ENCODE peak calls at places on chromosome 14, in four cellular contexts. Y, M, E and W are unnamed samples.

GRCh38 chr14:89491701-89492381 is 74.8 kb upstream of the FOXN3 start:
- DNase-seq in Y (no peak), M (peak), E (peak), W (no peak)

GRCh38 chr14:89598548-89599186 is 181.6 kb upstream of the FOXN3 start:
- DNase-seq in Y (no peak), M (peak), E (peak), W (no peak)

GRCh38 chr14:73142216-73142615 is 5.9 kb downstream of the PSEN1 start:
- DNase-seq in Y (no peak), M (no peak), E (no peak), W (no peak)

GRCh38 chr14:73743431-73743931 is 29.3 kb upstream of the PNMA1 start:
- DNase-seq in Y (no peak), M (no peak), E (no peak), W (peak)

GRCh38 chr14:92389598-92390126 is 66.7 kb downstream of the SLC24A4 start:
- DNase-seq in Y (no peak), M (no peak), E (no peak), W (no peak)

GRCh38 chr14:22748691-22749090 is 17.8 kb upstream of the OXA1L start:
- DNase-seq in Y (no peak), M (no peak), E (no peak), W (no peak)

GRCh38 chr14:90384543-90384911 is 12.3 kb upstream of the CALM1 start:
- DNase-seq in Y (no peak), M (peak), E (peak), W (no peak)

GRCh38 chr14:76292561-76292960 is 83.4 kb upstream of the ESRRB start:
- DNase-seq in Y (no peak), M (no peak), E (no peak), W (peak)

GRCh38 chr14:105069887-105070759 is 4.9 kb upstream of the GPR132 start:
- DNase-seq in Y (peak), M (no peak), E (peak), W (peak)

GRCh38 chr14:21279783-21280182 is at the start of gene RPGRIP1:
- DNase-seq in Y (no peak), M (no peak), E (no peak), W (no peak)

GRCh38 chr14:99183311-99183710 is 88.7 kb downstream of the BCL11B start:
- DNase-seq in Y (no peak), M (no peak), E (no peak), W (no peak)

GRCh38 chr14:85058170-85058569 is 471.8 kb upstream of the FLRT2 start:
- DNase-seq in Y (no peak), M (peak), E (peak), W (no peak)

GRCh38 chr14:21049263-21049662 is 7.1 kb downstream of the RNASE7 start:
- DNase-seq in Y (no peak), M (peak), E (peak), W (no peak)

GRCh38 chr14:105622329-105622955 is 96.1 kb downstream of the TMEM121 start:
- DNase-seq in Y (no peak), M (no peak), E (no peak), W (peak)

GRCh38 chr14:49924852-49925251 is 32.0 kb downstream of the ARF6 start:
- DNase-seq in Y (no peak), M (no peak), E (no peak), W (no peak)

GRCh38 chr14:100816286-100816949 is 9.5 kb upstream of the MEG3 start:
- DNase-seq in Y (no peak), M (no peak), E (no peak), W (no peak)

GRCh38 chr14:78196323-78196722 is 26.1 kb downstream of the NRXN3 start:
- DNase-seq in Y (no peak), M (no peak), E (no peak), W (no peak)

GRCh38 chr14:55129086-55129427 is at the start of gene LGALS3:
- DNase-seq in Y (peak), M (peak), E (peak), W (peak)

GRCh38 chr14:40464531-40464930 is 1032.3 kb upstream of the FBXO33 start:
- DNase-seq in Y (no peak), M (no peak), E (no peak), W (no peak)

GRCh38 chr14:99644723-99645544 is at the start of gene HHIPL1:
- DNase-seq in Y (no peak), M (peak), E (peak), W (no peak)

DNA sequence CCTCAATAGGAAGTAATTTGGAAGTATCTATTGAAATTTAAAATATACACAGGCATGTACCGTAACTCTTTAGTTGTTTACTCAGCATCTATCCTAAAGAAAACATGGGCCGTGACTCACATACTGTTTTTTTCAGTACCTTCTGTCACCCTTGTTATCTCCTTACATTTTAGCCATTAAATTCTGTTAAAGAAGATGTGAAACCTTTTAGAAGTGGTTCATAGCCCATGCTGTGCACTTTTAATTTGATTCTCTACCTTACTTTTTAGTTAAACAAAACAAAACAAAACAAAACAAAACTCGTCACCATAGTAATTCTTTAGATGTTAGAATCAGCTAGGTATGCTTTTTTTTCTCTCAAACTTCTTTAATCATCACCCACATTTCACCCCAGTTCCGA is 494.4 kb upstream of the RGS6 start:
- DNase-seq in Y (no peak), M (no peak), E (peak), W (no peak)
- H3K27ac ChIP-seq in Y (no peak), M (no peak), E (peak), W (no peak)

DNA sequence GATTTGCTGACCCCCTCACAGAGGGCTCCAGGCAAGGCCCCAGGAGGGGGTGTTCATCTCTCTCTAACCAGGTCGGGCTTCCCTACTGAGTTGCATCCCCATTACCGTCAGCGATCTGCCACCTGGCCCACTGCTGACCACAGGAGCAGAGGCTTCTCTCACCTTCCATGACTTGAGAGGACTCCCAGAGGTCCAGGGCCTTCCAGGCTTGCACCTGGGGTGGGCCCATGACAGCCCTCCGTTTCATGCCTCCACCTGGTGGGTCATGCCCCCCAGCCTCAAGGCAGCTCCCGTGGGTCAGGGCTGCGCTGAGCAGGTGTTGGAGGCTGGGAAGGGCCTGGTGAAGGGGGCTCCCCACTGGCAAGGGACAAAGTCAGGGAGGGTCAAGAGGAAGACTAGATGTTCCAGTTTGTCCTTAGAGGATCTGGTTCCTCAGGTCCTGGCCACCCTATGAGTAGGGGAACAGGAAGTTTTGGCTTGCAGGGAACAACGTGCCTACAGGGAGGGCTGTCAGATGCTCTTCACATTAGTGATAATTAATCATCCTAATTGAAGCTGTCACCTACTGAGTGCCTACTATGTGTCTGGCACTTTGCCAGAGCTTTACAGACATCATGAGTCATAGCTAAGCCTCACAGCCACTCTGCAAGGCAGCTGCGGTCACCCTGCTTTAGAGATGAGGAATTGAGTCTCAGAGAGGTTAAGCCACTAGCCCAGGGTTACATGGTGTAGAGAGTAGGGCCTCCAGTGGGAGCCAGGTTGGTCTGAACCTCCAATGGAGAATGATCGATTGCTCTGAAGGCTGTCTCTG is 13.8 kb downstream of the NFKBIA start:
- DNase-seq in Y (peak), M (peak), E (no peak), W (no peak)
- H3K9ac ChIP-seq in Y (no peak), M (no peak), E (no peak), W (no peak)

GRCh38 chr14:32367501-32367900 is 38.4 kb downstream of the AKAP6 start:
- DNase-seq in Y (no peak), M (peak), E (no peak), W (no peak)

GRCh38 chr14:32372154-32372553 is 43.1 kb downstream of the AKAP6 start:
- DNase-seq in Y (no peak), M (peak), E (peak), W (no peak)

GRCh38 chr14:32368107-32368506 is 39.0 kb downstream of the AKAP6 start:
- DNase-seq in Y (no peak), M (no peak), E (no peak), W (no peak)

GRCh38 chr14:32374155-32374554 is 45.1 kb downstream of the AKAP6 start:
- DNase-seq in Y (no peak), M (peak), E (no peak), W (no peak)

DNA sequence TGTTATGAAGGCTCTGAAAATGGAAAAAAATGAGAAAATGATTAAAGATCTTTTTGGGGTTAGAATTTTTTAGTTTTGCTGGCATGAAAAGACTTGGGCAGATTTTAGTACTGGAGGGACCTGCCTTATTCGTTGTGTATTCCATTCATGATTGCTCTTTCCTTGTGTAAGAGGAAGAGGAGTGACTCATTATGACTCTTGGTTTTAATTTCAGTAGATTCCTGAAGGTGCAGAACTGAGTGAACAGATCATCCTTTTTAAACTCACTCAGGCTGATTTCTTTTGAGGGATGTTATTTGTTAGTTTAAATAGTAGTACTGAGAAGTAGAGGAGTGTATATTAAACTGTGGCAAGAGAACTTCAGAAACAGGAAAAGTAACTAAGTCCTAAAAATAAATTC is 41.6 kb downstream of the AKAP6 start:
- DNase-seq in Y (no peak), M (peak), E (peak), W (no peak)
- H3K27ac ChIP-seq in Y (no peak), M (peak), E (no peak), W (no peak)

GRCh38 chr14:51847489-51847796 is 13.0 kb upstream of the GNG2 start:
- DNase-seq in Y (no peak), M (no peak), E (no peak), W (no peak)
- H3K9ac ChIP-seq in Y (no peak), M (no peak), E (no peak), W (no peak)

DNA sequence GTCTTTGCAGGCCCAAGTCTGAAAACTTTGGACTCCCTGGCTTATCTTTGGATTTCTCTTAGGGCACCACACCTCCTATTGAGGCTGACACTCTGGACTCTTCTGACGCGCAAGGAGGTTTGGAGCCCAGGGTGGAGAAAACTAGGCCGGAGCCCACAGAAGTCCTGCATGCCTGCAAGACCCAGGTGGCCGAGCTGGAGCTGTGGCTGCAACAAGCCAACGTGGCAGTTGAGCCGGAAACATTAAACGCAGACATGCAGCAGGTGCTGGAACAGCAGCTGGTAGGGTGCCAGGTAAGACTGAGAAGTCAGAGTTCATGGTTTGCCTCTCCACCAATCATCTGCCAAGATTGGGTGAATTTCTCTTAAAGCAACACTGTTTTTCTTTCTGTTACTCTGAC is 180.9 kb downstream of the ESR2 start:
- DNase-seq in Y (no peak), M (no peak), E (no peak), W (no peak)
- H3K27ac ChIP-seq in Y (no peak), M (no peak), E (no peak), W (no peak)

GRCh38 chr14:66623838-66624237 is 115.9 kb downstream of the GPHN start:
- DNase-seq in Y (no peak), M (no peak), E (no peak), W (no peak)
- H3K9ac ChIP-seq in Y (no peak), M (no peak), E (no peak), W (no peak)

GRCh38 chr14:58625438-58625837 is 12.3 kb upstream of the DACT1 start:
- DNase-seq in Y (no peak), M (no peak), E (no peak), W (peak)
- H3K27ac ChIP-seq in Y (no peak), M (no peak), E (no peak), W (peak)

GRCh38 chr14:69135133-69135532 is 17.8 kb downstream of the DCAF5 start:
- DNase-seq in Y (no peak), M (no peak), E (no peak), W (no peak)

GRCh38 chr14:69131176-69131575 is 21.7 kb downstream of the DCAF5 start:
- DNase-seq in Y (no peak), M (peak), E (no peak), W (no peak)

GRCh38 chr14:69132513-69133181 is 20.3 kb downstream of the DCAF5 start:
- DNase-seq in Y (no peak), M (peak), E (no peak), W (no peak)

GRCh38 chr14:69133206-69134125 is 19.5 kb downstream of the DCAF5 start:
- DNase-seq in Y (peak), M (peak), E (peak), W (no peak)

DNA sequence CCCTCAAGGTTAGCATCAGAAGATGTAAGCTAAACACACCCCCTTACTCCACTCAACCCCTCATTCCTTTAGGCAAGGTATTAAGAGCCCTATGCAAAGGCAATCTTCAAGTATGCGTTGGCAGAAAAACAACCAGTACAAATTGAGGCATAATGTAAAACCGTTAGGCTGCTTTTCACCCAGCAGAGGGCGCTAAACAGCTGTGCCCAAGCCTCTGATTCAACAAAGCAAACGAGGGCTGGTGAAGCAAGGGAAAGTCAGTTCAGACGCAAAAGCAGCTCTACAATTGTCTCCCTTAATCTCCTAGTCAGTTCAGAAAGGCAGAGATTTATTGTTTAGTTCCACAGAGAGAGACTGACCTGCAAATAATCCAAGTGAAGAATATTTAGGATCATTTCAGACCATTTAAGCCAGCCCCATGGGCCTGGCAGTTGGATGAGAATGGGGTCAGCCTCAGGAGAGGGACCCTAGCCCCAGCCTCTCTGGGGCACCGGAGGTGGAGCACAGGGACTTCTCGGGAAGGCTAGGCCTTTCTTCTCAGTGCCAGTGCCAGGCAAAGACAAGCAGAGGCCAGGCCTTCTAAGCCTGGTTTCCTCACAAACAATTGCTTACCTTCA is 23.5 kb downstream of the DCAF5 start:
- DNase-seq in Y (peak), M (peak), E (peak), W (peak)
- H3K9ac ChIP-seq in Y (no peak), M (no peak), E (no peak), W (no peak)

GRCh38 chr14:69692542-69693053 is 74.3 kb upstream of the SRSF5 start:
- DNase-seq in Y (no peak), M (no peak), E (no peak), W (no peak)
- H3K27ac ChIP-seq in Y (peak), M (no peak), E (no peak), W (no peak)